ENCODE peak calls at places on chromosome X, in eight cellular contexts. K is left lung; Q is stimulated activated naive B cell treated with anti-CD40 and anti-IgM and Interleukin-4, amounts not matched to agents 10 μg/mL and 1 μg/mL and 100 μg/mL, for 72 hours; V is PC-3; W is pancreas; T is heart left ventricle; U is DND-41; Y is HepG2. H is an unnamed sample.

GRCh38 chrX:65093658-65094057 is 117.4 kb upstream of the ZC4H2 start:
- ATAC-seq in K (no peak), Q (no peak), V (no peak), W (no peak), T (no peak), U (no peak), Y (peak; percentile 64), H (no peak)

GRCh38 chrX:10233173-10233572 is 76.4 kb downstream of the CLCN4 start:
- ATAC-seq in K (no peak), Q (no peak), V (no peak), W (no peak), T (no peak), U (no peak), Y (no peak), H (no peak)

GRCh38 chrX:440636-441035 is 53.9 kb upstream of the PPP2R3B start:
- ATAC-seq in K (no peak), Q (no peak), V (no peak), W (no peak), T (no peak), U (no peak), Y (no peak), H (no peak)

GRCh38 chrX:53481093-53481492 is 46.9 kb upstream of the HSD17B10 start:
- ATAC-seq in K (peak; percentile 34), Q (no peak), V (peak; percentile 73), W (no peak), T (no peak), U (no peak), Y (peak; percentile 80), H (no peak)

GRCh38 chrX:118536204-118536603 is 40.6 kb downstream of the DOCK11 start:
- ATAC-seq in K (no peak), Q (peak; percentile 89), V (no peak), W (no peak), T (no peak), U (no peak), Y (no peak), H (no peak)

GRCh38 chrX:53281321-53281822 is at the start of gene IQSEC2:
- ATAC-seq in K (peak; percentile 93), Q (no peak), V (peak; percentile 80), W (peak; percentile 93), T (peak; percentile 88), U (no peak), Y (peak; percentile 51), H (peak; percentile 89)

GRCh38 chrX:155434906-155435743 is 23.3 kb downstream of the F8A3 start:
- ATAC-seq in K (no peak), Q (no peak), V (no peak), W (no peak), T (peak; percentile 54), U (no peak), Y (no peak), H (no peak)

GRCh38 chrX:69262036-69262905 is 97.0 kb upstream of the PJA1 start:
- ATAC-seq in K (peak; percentile 76), Q (no peak), V (no peak), W (no peak), T (peak; percentile 50), U (no peak), Y (no peak), H (peak; percentile 51)

GRCh38 chrX:9730752-9731151 is 34.9 kb downstream of the GPR143 start:
- ATAC-seq in K (no peak), Q (peak; percentile 61), V (no peak), W (no peak), T (no peak), U (no peak), Y (no peak), H (no peak)

GRCh38 chrX:137427061-137427778 is 138.7 kb upstream of the ZIC3 start:
- ATAC-seq in K (no peak), Q (no peak), V (no peak), W (no peak), T (no peak), U (no peak), Y (no peak), H (peak; percentile 7)

GRCh38 chrX:39760930-39761329 is 336.8 kb downstream of the BCOR start:
- ATAC-seq in K (no peak), Q (peak; percentile 47), V (no peak), W (no peak), T (no peak), U (no peak), Y (no peak), H (no peak)

GRCh38 chrX:3384330-3384729 is 37.9 kb upstream of the MXRA5 start:
- ATAC-seq in K (no peak), Q (no peak), V (no peak), W (no peak), T (no peak), U (no peak), Y (no peak), H (no peak)

GRCh38 chrX:96027363-96027894 is 657.2 kb upstream of the DIAPH2 start:
- ATAC-seq in K (no peak), Q (no peak), V (no peak), W (no peak), T (no peak), U (no peak), Y (no peak), H (peak; percentile 62)